ENCODE peak calls at places on chromosomes 7 and 10, in four cellular contexts. F is CD8-positive, alpha-beta T cell; Y is endothelial cell; J is HFFc6. V is an unnamed sample.

GRCh38 chr7:127322832-127323231 is 69.7 kb downstream of the ZNF800 start:
- DNase-seq in F (no peak), Y (no peak), J (no peak), V (no peak)

GRCh38 chr10:43155221-43155620 is 17.0 kb downstream of the CSGALNACT2 start:
- DNase-seq in F (no peak), Y (no peak), J (no peak), V (no peak)

GRCh38 chr10:5512331-5512730 is 12.4 kb upstream of the CALML3 start:
- DNase-seq in F (no peak), Y (no peak), J (no peak), V (no peak)

GRCh38 chr7:31192996-31193395 is 140.9 kb downstream of the ADCYAP1R1 start:
- DNase-seq in F (no peak), Y (peak), J (no peak), V (peak)

GRCh38 chr7:24907311-24907886 is 72.6 kb downstream of the OSBPL3 start:
- DNase-seq in F (no peak), Y (no peak), J (peak), V (no peak)

GRCh38 chr10:92207061-92207460 is 83.8 kb downstream of the CPEB3 start:
- DNase-seq in F (no peak), Y (no peak), J (no peak), V (no peak)

GRCh38 chr7:66758964-66759628 is 18.6 kb downstream of the RABGEF1 start:
- DNase-seq in F (no peak), Y (no peak), J (no peak), V (no peak)

GRCh38 chr7:52209658-52210057 is 825.8 kb upstream of the POM121L12 start:
- DNase-seq in F (no peak), Y (no peak), J (no peak), V (no peak)

GRCh38 chr7:74482629-74483401 is 29.1 kb downstream of the GTF2IRD1 start:
- DNase-seq in F (no peak), Y (no peak), J (peak), V (peak)

GRCh38 chr10:119319161-119319919 is 112.0 kb downstream of the GRK5 start:
- DNase-seq in F (no peak), Y (no peak), J (no peak), V (no peak)

GRCh38 chr7:112225006-112225405 is 18.5 kb downstream of the ZNF277 start:
- DNase-seq in F (no peak), Y (no peak), J (no peak), V (no peak)

GRCh38 chr7:18119985-18120384 is 92.3 kb upstream of the PRPS1L1 start:
- DNase-seq in F (no peak), Y (peak), J (no peak), V (no peak)

GRCh38 chr7:119465798-119466305 is 807.1 kb upstream of the KCND2 start:
- DNase-seq in F (no peak), Y (no peak), J (no peak), V (no peak)

GRCh38 chr10:88088441-88089340 is 225.3 kb downstream of the PTEN start:
- DNase-seq in F (no peak), Y (no peak), J (no peak), V (no peak)

GRCh38 chr10:117130346-117130745 is 7.7 kb downstream of the VAX1 start:
- DNase-seq in F (no peak), Y (no peak), J (no peak), V (no peak)

GRCh38 chr10:92656266-92656961 is 33.3 kb upstream of the HHEX start:
- DNase-seq in F (no peak), Y (no peak), J (no peak), V (no peak)

GRCh38 chr7:113548137-113548536 is 370.7 kb downstream of the PPP1R3A start:
- DNase-seq in F (no peak), Y (no peak), J (no peak), V (no peak)

GRCh38 chr10:112559328-112559727 is 112.3 kb downstream of the VTI1A start:
- DNase-seq in F (no peak), Y (no peak), J (no peak), V (no peak)

GRCh38 chr7:102872460-102872859 is 40.3 kb upstream of the LRRC17 start:
- DNase-seq in F (no peak), Y (no peak), J (peak), V (peak)

GRCh38 chr10:89352039-89352597 is 24.3 kb downstream of the IFIT3 start:
- DNase-seq in F (no peak), Y (no peak), J (peak), V (peak)

GRCh38 chr7:132738254-132738653 is 162.0 kb upstream of the PLXNA4 start:
- DNase-seq in F (no peak), Y (no peak), J (peak), V (peak)

GRCh38 chr10:48476279-48476982 is 128.4 kb downstream of the ARHGAP22 start:
- DNase-seq in F (no peak), Y (no peak), J (no peak), V (no peak)

GRCh38 chr7:114426380-114426779 is 11.8 kb downstream of the FOXP2 start:
- DNase-seq in F (no peak), Y (no peak), J (no peak), V (no peak)

GRCh38 chr7:26127411-26127810 is 24.6 kb upstream of the NFE2L3 start:
- DNase-seq in F (no peak), Y (no peak), J (no peak), V (no peak)

GRCh38 chr7:74527842-74528241 is 74.1 kb downstream of the GTF2IRD1 start:
- DNase-seq in F (no peak), Y (no peak), J (no peak), V (no peak)

GRCh38 chr7:111998326-111998725 is 207.9 kb downstream of the DOCK4 start:
- DNase-seq in F (no peak), Y (no peak), J (no peak), V (no peak)

GRCh38 chr7:96962221-96962620 is 43.1 kb upstream of the DLX6 start:
- DNase-seq in F (no peak), Y (no peak), J (no peak), V (no peak)

GRCh38 chr7:123747089-123747488 is 1.7 kb downstream of the WASL start:
- DNase-seq in F (no peak), Y (no peak), J (no peak), V (no peak)